ENCODE peak calls at places on chromosomes 6 and 20, in nine cellular contexts. D, I, S, C, Z, H, M, B and N are unnamed samples.

GRCh38 chr20:3738109-3739053 is 5.9 kb downstream of the HSPA12B start:
- DNase-seq in S (no peak), H (no peak), C (no peak), D (no peak), M (no peak), Z (no peak), I (no peak), B (no peak), N (no peak)

GRCh38 chr20:46202758-46203509 is 84.8 kb downstream of the CD40 start:
- DNase-seq in I (no peak), C (no peak), S (peak), Z (no peak), H (no peak), B (no peak), M (no peak), D (no peak), N (no peak)

GRCh38 chr6:107692351-107692750 is 131.8 kb downstream of the SCML4 start:
- DNase-seq in Z (no peak), I (peak), D (no peak), S (no peak), H (no peak), C (no peak), M (no peak), B (no peak), N (peak)

GRCh38 chr6:72250664-72251063 is 364.3 kb downstream of the RIMS1 start:
- DNase-seq in H (no peak), D (no peak), I (peak), S (no peak), C (no peak), Z (no peak), B (no peak), M (no peak), N (no peak)

GRCh38 chr6:16805190-16805860 is 44.1 kb upstream of the ATXN1 start:
- DNase-seq in B (no peak), I (no peak), H (no peak), S (no peak), D (no peak), Z (no peak), M (no peak), C (no peak), N (no peak)

GRCh38 chr20:35956616-35957015 is 2.3 kb upstream of the SCAND1 start:
- DNase-seq in B (no peak), S (no peak), I (no peak), H (no peak), Z (no peak), D (no peak), C (no peak), M (no peak), N (no peak)

GRCh38 chr20:31608256-31608980 is 3.3 kb downstream of the ID1 start:
- DNase-seq in I (peak), D (peak), M (peak), H (no peak), S (peak), Z (peak), B (peak), C (peak), N (no peak)

GRCh38 chr6:113182370-113183141 is 674.6 kb upstream of the MARCKS start:
- DNase-seq in C (no peak), Z (no peak), M (no peak), B (no peak), S (no peak), H (no peak), I (peak), D (peak), N (peak)

GRCh38 chr6:40556881-40557280 is 30.3 kb downstream of the LRFN2 start:
- DNase-seq in H (no peak), Z (no peak), I (no peak), M (peak), S (no peak), B (no peak), D (no peak), C (no peak), N (no peak)

GRCh38 chr20:15637971-15638754 is 935.1 kb downstream of the KIF16B start:
- DNase-seq in D (peak), I (no peak), S (no peak), H (no peak), B (peak), M (no peak), Z (no peak), C (no peak), N (no peak)

GRCh38 chr6:136343700-136344099 is 54.1 kb upstream of the BCLAF1 start:
- DNase-seq in H (no peak), Z (no peak), D (no peak), M (no peak), S (no peak), C (no peak), B (no peak), I (no peak), N (no peak)

GRCh38 chr6:30097902-30098606 is 14.8 kb downstream of the TRIM31 start:
- DNase-seq in I (no peak), C (no peak), Z (no peak), S (no peak), M (no peak), H (no peak), D (no peak), B (peak), N (no peak)

GRCh38 chr6:148577687-148578488 is 168.9 kb upstream of the UST start:
- DNase-seq in H (peak), Z (peak), M (peak), C (peak), D (peak), B (peak), S (peak), I (peak), N (peak)

GRCh38 chr6:131897050-131897435 is 54.1 kb downstream of the CCN2 start:
- DNase-seq in I (no peak), Z (no peak), S (no peak), B (no peak), M (no peak), C (no peak), H (no peak), D (no peak), N (no peak)

GRCh38 chr6:143222758-143223334 is 162.2 kb downstream of the AIG1 start:
- DNase-seq in D (no peak), H (no peak), Z (no peak), S (no peak), M (no peak), B (no peak), C (no peak), I (no peak), N (no peak)

GRCh38 chr20:24118096-24118780 is 129.7 kb upstream of the GGTLC1 start:
- DNase-seq in S (no peak), Z (no peak), C (no peak), I (peak), H (no peak), B (no peak), M (no peak), D (peak), N (no peak)

GRCh38 chr6:167760979-167761793 is 65.5 kb upstream of the AFDN start:
- DNase-seq in B (peak), I (peak), C (peak), D (peak), S (no peak), H (no peak), Z (peak), M (peak), N (peak)

GRCh38 chr6:38264605-38265004 is 375.1 kb downstream of the BTBD9 start:
- DNase-seq in C (no peak), Z (no peak), M (no peak), B (no peak), I (peak), D (no peak), H (no peak), S (no peak), N (peak)

GRCh38 chr6:80725156-80725930 is 618.9 kb downstream of the BCKDHB start:
- DNase-seq in S (no peak), Z (no peak), D (no peak), M (no peak), C (no peak), H (no peak), B (no peak), I (peak), N (no peak)
- H3K4me3 ChIP-seq in S (no peak), Z (no peak), D (no peak), M (no peak), C (no peak), H (no peak), B (no peak), I (no peak), N (no peak)

DNA sequence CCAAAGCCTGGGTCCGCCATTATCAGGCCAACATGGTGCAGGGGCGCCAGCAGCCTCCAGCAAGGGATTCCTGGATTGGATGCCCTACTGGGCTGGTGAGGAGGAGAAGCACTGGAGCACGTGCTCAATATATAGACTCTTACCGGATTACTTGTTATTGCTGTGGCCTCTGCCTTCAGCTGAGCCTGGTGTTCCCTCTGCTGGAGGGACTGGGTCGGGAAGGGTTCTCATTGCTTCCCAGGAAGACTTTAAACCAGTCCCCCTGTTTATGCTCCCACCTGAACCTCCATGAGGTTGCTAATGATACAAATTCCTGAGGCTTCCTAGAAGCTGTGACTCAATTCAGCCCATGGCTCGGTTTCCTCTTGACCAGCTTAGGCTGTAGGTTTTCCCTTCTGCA is 186.7 kb upstream of the ARID1B start:
- DNase-seq in S (no peak), I (no peak), B (no peak), C (no peak), Z (no peak), M (no peak), D (no peak), H (no peak), N (no peak)
- TF ChIP-seq CTCF in S (no peak), I (no peak), B (no peak), C (no peak), Z (no peak), M (no peak), D (no peak), H (peak), N (peak)

GRCh38 chr6:26570027-26570809 is 26.5 kb upstream of the ABT1 start:
- DNase-seq in Z (no peak), S (no peak), D (no peak), I (no peak), M (no peak), H (no peak), C (no peak), B (no peak), N (no peak)
- H3K27ac ChIP-seq in Z (no peak), S (no peak), D (no peak), I (no peak), M (no peak), H (no peak), C (no peak), B (no peak), N (no peak)

DNA sequence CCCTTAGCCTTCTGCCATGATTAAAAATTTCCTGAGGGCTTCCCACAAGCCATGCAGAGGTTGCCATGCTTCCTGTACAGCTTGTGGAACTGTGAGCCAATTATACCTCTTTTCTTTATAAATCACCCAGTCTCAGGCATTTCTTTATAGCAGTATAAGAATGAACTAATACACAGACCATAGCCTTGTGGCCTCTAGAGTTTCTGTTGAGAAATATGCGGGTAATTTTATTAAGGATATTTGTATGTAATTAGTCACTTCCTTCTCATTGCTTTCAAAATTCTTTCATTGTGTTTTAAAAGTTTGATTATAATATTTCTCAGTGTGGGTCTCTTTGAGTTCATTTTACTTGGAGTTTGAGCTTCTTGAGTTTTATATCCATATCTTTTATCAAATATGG is 484.9 kb downstream of the COL12A1 start:
- DNase-seq in I (no peak), D (peak), C (no peak), H (no peak), M (no peak), Z (no peak), B (no peak), S (no peak), N (no peak)
- H3K4me3 ChIP-seq in I (no peak), D (no peak), C (no peak), H (no peak), M (no peak), Z (no peak), B (no peak), S (no peak), N (no peak)

DNA sequence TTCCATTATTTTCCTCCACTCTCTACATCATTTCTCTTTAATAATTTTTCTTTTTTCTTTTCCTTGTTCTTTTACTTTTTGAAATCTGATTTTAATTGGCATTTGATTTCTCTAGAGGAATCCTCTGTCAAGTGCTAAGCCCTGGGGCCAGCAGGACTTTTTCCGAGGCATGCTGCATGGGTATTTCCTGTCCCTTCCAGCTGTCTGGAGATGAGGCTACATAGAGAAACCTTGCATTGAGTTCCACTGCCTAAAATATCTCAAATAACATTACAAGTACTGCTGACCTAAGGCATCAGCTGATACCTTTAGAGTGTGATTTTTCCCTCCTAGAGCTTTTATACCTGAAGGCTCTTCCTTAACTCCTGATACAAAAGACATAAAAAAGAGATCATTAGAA is 6.2 kb downstream of the RNF217 start:
- DNase-seq in M (no peak), D (no peak), C (no peak), H (no peak), B (no peak), Z (no peak), S (no peak), I (peak), N (no peak)
- TF ChIP-seq CTCF in M (no peak), D (no peak), C (no peak), H (no peak), B (no peak), Z (no peak), S (no peak), I (no peak), N (no peak)

GRCh38 chr20:18793625-18794427 is 19.8 kb upstream of the SCP2D1 start:
- DNase-seq in H (peak), S (peak), B (peak), C (peak), D (peak), I (peak), Z (peak), M (peak), N (peak)
- H3K27ac ChIP-seq in H (peak), S (peak), B (peak), C (peak), D (peak), I (peak), Z (peak), M (peak), N (peak)

GRCh38 chr6:121823437-121823851 is 388.0 kb downstream of the GJA1 start:
- DNase-seq in C (no peak), Z (no peak), D (peak), H (no peak), B (no peak), S (no peak), M (no peak), I (peak), N (peak)
- H3K4me3 ChIP-seq in C (no peak), Z (no peak), D (no peak), H (no peak), B (no peak), S (no peak), M (no peak), I (no peak), N (no peak)

GRCh38 chr6:52284131-52284459 is 447 bp downstream of the MCM3 start:
- DNase-seq in M (no peak), H (peak), C (peak), B (no peak), S (peak), D (no peak), I (peak), Z (no peak), N (no peak)

GRCh38 chr6:52283111-52283510 is 1.4 kb downstream of the MCM3 start:
- DNase-seq in Z (no peak), S (no peak), M (no peak), H (no peak), D (no peak), I (no peak), B (no peak), C (no peak), N (no peak)

GRCh38 chr6:52286798-52287432 is 2.4 kb upstream of the MCM3 start:
- DNase-seq in Z (peak), S (peak), I (peak), H (peak), C (peak), M (peak), B (peak), D (peak), N (peak)

GRCh38 chr6:52284460-52285173 is at the start of gene MCM3:
- DNase-seq in I (peak), Z (peak), C (peak), D (peak), H (peak), S (peak), M (peak), B (peak), N (peak)

DNA sequence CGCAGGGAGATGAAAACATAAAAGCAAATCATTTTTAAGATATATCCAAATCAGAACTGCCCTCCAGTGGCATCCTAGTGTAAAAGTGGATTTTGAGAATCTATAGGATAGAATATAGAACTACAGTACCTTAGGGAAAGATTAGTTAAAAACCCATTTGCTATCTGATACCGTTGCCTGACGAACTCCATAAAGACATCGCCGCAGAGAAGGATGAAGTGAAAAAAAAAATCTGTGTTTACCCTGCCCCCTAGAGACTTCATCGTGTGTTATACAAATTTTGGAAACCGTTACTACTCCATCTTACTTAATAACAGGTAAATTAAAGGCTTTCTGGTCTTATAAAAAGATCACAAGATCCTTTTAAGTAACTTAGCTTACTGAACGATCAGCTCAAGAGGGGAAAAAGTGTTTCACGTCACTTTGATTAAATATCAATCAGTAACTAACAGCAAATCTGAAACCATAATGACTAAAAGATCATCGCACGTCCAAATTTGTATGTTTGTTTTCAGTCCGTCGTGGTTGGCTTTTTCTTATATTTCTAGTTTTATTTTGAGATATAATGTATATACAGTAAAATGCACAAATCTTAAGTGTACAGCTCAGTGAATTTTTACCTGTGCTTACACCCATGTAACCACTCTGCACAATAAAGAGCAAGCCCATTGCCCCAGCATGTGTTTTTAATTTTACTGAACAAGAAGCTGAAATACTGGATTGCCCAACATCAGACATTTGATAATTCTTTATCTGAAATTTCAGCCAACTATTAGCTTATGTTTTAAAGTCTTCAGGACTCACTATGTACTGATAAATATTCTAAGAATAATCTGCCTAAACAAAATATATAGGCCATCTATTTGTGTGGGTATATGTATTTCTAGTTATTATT is 879 bp upstream of the MCM3 start:
- DNase-seq in I (peak), S (no peak), C (no peak), H (no peak), D (no peak), Z (no peak), B (no peak), M (no peak), N (no peak)
- TF ChIP-seq CTCF in I (peak), S (peak), C (no peak), H (peak), D (peak), Z (no peak), B (no peak), M (peak), N (peak)

GRCh38 chr6:43782764-43783513 is 12.9 kb downstream of the VEGFA start:
- DNase-seq in H (no peak), D (no peak), M (no peak), I (no peak), C (no peak), S (peak), Z (no peak), B (no peak), N (no peak)

GRCh38 chr6:43780891-43781571 is 11.0 kb downstream of the VEGFA start:
- DNase-seq in Z (no peak), M (no peak), S (peak), C (no peak), D (no peak), B (no peak), I (no peak), H (no peak), N (no peak)

GRCh38 chr6:43781941-43782704 is 12.1 kb downstream of the VEGFA start:
- DNase-seq in I (no peak), C (no peak), Z (no peak), B (no peak), M (no peak), S (no peak), D (no peak), H (no peak), N (no peak)

GRCh38 chr6:43780293-43780692 is 10.3 kb downstream of the VEGFA start:
- DNase-seq in B (no peak), D (no peak), M (no peak), C (no peak), Z (no peak), S (no peak), H (no peak), I (no peak), N (no peak)

DNA sequence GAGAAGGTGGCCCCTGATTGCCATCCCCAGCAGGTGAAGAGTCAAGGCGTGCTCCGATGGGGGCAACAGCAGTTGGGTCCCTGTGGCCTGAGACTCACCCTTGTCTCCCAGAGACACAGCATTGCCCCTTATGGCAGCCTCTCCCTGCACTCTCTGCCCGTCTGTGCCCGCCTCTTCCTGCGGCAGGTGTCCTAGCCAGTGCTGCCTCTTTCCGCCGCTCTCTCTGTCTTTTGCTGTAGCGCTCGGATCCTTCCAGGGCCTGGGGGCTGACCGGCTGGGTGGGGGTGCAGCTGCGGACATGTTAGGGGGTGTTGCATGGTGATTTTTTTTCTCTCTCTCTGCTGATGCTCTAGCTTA is 11.5 kb downstream of the VEGFA start:
- DNase-seq in S (peak), D (no peak), B (no peak), M (no peak), C (no peak), I (no peak), Z (no peak), H (no peak), N (no peak)
- H3K27ac ChIP-seq in S (no peak), D (no peak), B (no peak), M (no peak), C (no peak), I (no peak), Z (no peak), H (no peak), N (no peak)

GRCh38 chr6:33321227-33321626 is 3.7 kb upstream of the ZBTB22 start:
- DNase-seq in H (no peak), B (no peak), S (no peak), D (no peak), I (no peak), M (no peak), Z (no peak), C (no peak), N (no peak)
- H3K4me3 ChIP-seq in H (peak), B (peak), S (no peak), D (no peak), I (no peak), M (peak), Z (peak), C (peak), N (peak)